ENCODE peak calls at places on chromosomes 3 and 15, in six cellular contexts. I is kidney; M is stimulated activated naive B cell treated with anti-CD40 and anti-IgM and Interleukin-4, amounts not matched to agents 10 μg/mL and 1 μg/mL and 100 μg/mL, for 72 hours; C is SW 1271; L is stimulated activated CD8-positive, alpha-beta memory T cell treated with anti-CD3 and anti-CD28 coated beads, Interleukin-15, amount 100 ng/mL, for 4 hours; E is MCF 10A. F is an unnamed sample.

GRCh38 chr3:32224047-32224446 is 14.4 kb upstream of the CMTM8 start:
- DNase-seq in I (no peak), M (no peak), C (no peak), L (no peak), E (no peak), F (no peak)

GRCh38 chr15:74196175-74196574 is 6.4 kb downstream of the STRA6 start:
- DNase-seq in I (peak), M (no peak), C (peak), L (no peak), E (peak), F (peak)

GRCh38 chr3:11591401-11592266 is 52.1 kb downstream of the VGLL4 start:
- DNase-seq in I (peak), M (no peak), C (peak), L (no peak), E (no peak), F (peak)

GRCh38 chr15:78108300-78109084 is 16.1 kb downstream of the SH2D7 start:
- DNase-seq in I (peak), M (peak), C (peak), L (peak), E (peak), F (peak)

GRCh38 chr3:66469220-66469640 is 31.6 kb downstream of the LRIG1 start:
- DNase-seq in I (no peak), M (peak), C (no peak), L (no peak), E (no peak), F (no peak)

GRCh38 chr15:39363761-39364586 is 216.9 kb upstream of the THBS1 start:
- DNase-seq in I (no peak), M (no peak), C (no peak), L (no peak), E (peak), F (no peak)

GRCh38 chr3:111152506-111152905 is 80.9 kb downstream of the NECTIN3 start:
- DNase-seq in I (no peak), M (no peak), C (no peak), L (no peak), E (peak), F (no peak)

GRCh38 chr3:168517514-168518071 is 421.9 kb upstream of the GOLIM4 start:
- DNase-seq in I (no peak), M (no peak), C (no peak), L (no peak), E (no peak), F (peak)

GRCh38 chr3:8536106-8537052 is 34.8 kb downstream of the LMCD1 start:
- DNase-seq in I (no peak), M (no peak), C (no peak), L (no peak), E (no peak), F (no peak)

GRCh38 chr3:52349611-52350395 is 33.7 kb downstream of the DNAH1 start:
- DNase-seq in I (peak), M (no peak), C (no peak), L (no peak), E (no peak), F (no peak)

GRCh38 chr3:126755866-126756265 is 51.8 kb downstream of the CHCHD6 start:
- DNase-seq in I (no peak), M (no peak), C (no peak), L (no peak), E (no peak), F (no peak)

GRCh38 chr15:76996526-76997401 is 1.8 kb downstream of the PSTPIP1 start:
- DNase-seq in I (peak), M (no peak), C (no peak), L (no peak), E (peak), F (peak)

GRCh38 chr15:74895830-74896229 is 6.0 kb downstream of the MPI start:
- DNase-seq in I (no peak), M (no peak), C (no peak), L (no peak), E (no peak), F (no peak)

GRCh38 chr3:181252626-181253025 is 263.1 kb upstream of the DNAJC19 start:
- DNase-seq in I (no peak), M (no peak), C (no peak), L (no peak), E (no peak), F (no peak)

GRCh38 chr3:191648787-191649186 is 187.8 kb downstream of the PYDC2 start:
- DNase-seq in I (no peak), M (no peak), C (no peak), L (no peak), E (no peak), F (peak)

GRCh38 chr3:59313365-59313764 is 263.5 kb upstream of the CFAP20DC start:
- DNase-seq in I (no peak), M (peak), C (peak), L (no peak), E (peak), F (peak)

GRCh38 chr3:112676659-112677234 is 35.8 kb upstream of the CCDC80 start:
- DNase-seq in I (peak), M (peak), C (peak), L (peak), E (peak), F (peak)

GRCh38 chr15:40106203-40107161 is 2.2 kb downstream of the BMF start:
- DNase-seq in I (no peak), M (peak), C (no peak), L (no peak), E (peak), F (peak)

GRCh38 chr3:186923241-186923640 is 7.1 kb upstream of the ST6GAL1 start:
- DNase-seq in I (no peak), M (no peak), C (no peak), L (no peak), E (no peak), F (no peak)

GRCh38 chr15:32100286-32100685 is 70.0 kb downstream of the CHRNA7 start:
- DNase-seq in I (no peak), M (no peak), C (no peak), L (no peak), E (no peak), F (no peak)

GRCh38 chr3:3734881-3735280 is 64.3 kb upstream of the LRRN1 start:
- DNase-seq in I (no peak), M (no peak), C (no peak), L (no peak), E (no peak), F (no peak)

GRCh38 chr3:184443364-184443763 is 63.5 kb downstream of the CHRD start:
- DNase-seq in I (no peak), M (no peak), C (no peak), L (no peak), E (peak), F (peak)

GRCh38 chr3:111998661-111999641 is at the start of gene TAGLN3:
- DNase-seq in I (peak), M (no peak), C (no peak), L (no peak), E (peak), F (peak)

GRCh38 chr3:155870945-155871745 is 695 bp downstream of the GMPS start:
- DNase-seq in I (peak), M (peak), C (peak), L (peak), E (peak), F (peak)

GRCh38 chr3:72953325-72953956 is 43.2 kb upstream of the PPP4R2 start:
- DNase-seq in I (no peak), M (no peak), C (no peak), L (no peak), E (peak), F (peak)

GRCh38 chr15:63060699-63061098 is 18.2 kb downstream of the TPM1 start:
- DNase-seq in I (no peak), M (no peak), C (no peak), L (no peak), E (no peak), F (no peak)

GRCh38 chr3:94616833-94617232 is 554.0 kb downstream of the NSUN3 start:
- DNase-seq in I (no peak), M (no peak), C (no peak), L (no peak), E (peak), F (peak)

GRCh38 chr3:11826628-11827265 is 19.9 kb downstream of the TAMM41 start:
- DNase-seq in I (no peak), M (no peak), C (no peak), L (no peak), E (no peak), F (no peak)

GRCh38 chr15:64701051-64701450 is 74.3 kb downstream of the RBPMS2 start:
- DNase-seq in I (no peak), M (no peak), C (no peak), L (no peak), E (no peak), F (no peak)

GRCh38 chr3:160038862-160039562 is 50.4 kb downstream of the IL12A start:
- DNase-seq in I (peak), M (peak), C (no peak), L (no peak), E (no peak), F (no peak)

GRCh38 chr3:40290396-40290795 is 19.1 kb upstream of the EIF1B start:
- DNase-seq in I (no peak), M (no peak), C (no peak), L (no peak), E (no peak), F (no peak)

GRCh38 chr3:187223799-187224198 is 26.5 kb downstream of the RTP1 start:
- DNase-seq in I (no peak), M (no peak), C (no peak), L (no peak), E (peak), F (peak)

GRCh38 chr15:93209690-93210425 is 120.8 kb upstream of the RGMA start:
- DNase-seq in I (no peak), M (no peak), C (no peak), L (no peak), E (peak), F (no peak)

GRCh38 chr15:68055224-68055705 is 1.1 kb downstream of the PIAS1 start:
- DNase-seq in I (no peak), M (peak), C (no peak), L (peak), E (peak), F (peak)